ENCODE peak calls at places on chromosome 16, in four cellular contexts. One of them, this sample, is unnamed.

GRCh38 chr16:75570351-75571104 is 4.3 kb downstream of the GABARAPL2 start:
- DNase-seq in mesendoderm: no peak
- DNase-seq in IMR-90: no peak
- DNase-seq in H1: no peak
- DNase-seq in this sample: no peak

GRCh38 chr16:89953671-89954406 is 5.3 kb downstream of the DEF8 start:
- DNase-seq in mesendoderm: no peak
- DNase-seq in IMR-90: no peak
- DNase-seq in H1: no peak
- DNase-seq in this sample: no peak

GRCh38 chr16:83633285-83633684 is 174.5 kb upstream of the HSBP1 start:
- DNase-seq in mesendoderm: no peak
- DNase-seq in IMR-90: no peak
- DNase-seq in H1: no peak
- DNase-seq in this sample: no peak

GRCh38 chr16:15457958-15458357 is 23.6 kb downstream of the BMERB1 start:
- DNase-seq in mesendoderm: no peak
- DNase-seq in IMR-90: no peak
- DNase-seq in H1: no peak
- DNase-seq in this sample: no peak

GRCh38 chr16:70738083-70738977 is 52.5 kb upstream of the MTSS2 start:
- DNase-seq in mesendoderm: peak; percentile 80
- DNase-seq in IMR-90: peak; percentile 93
- DNase-seq in H1: peak; percentile 44
- DNase-seq in this sample: peak; percentile 76

GRCh38 chr16:77191259-77191969 is 424 bp downstream of the MON1B start:
- DNase-seq in mesendoderm: no peak
- DNase-seq in IMR-90: no peak
- DNase-seq in H1: no peak
- DNase-seq in this sample: no peak

GRCh38 chr16:2964416-2965223 is 545 bp downstream of the KREMEN2 start:
- DNase-seq in mesendoderm: peak; percentile 96
- DNase-seq in IMR-90: no peak
- DNase-seq in H1: no peak
- DNase-seq in this sample: peak; percentile 98

GRCh38 chr16:63312343-63312742 is 1276.1 kb upstream of the CDH8 start:
- DNase-seq in mesendoderm: no peak
- DNase-seq in IMR-90: no peak
- DNase-seq in H1: no peak
- DNase-seq in this sample: no peak

GRCh38 chr16:87708181-87708580 is 57.6 kb downstream of the KLHDC4 start:
- DNase-seq in mesendoderm: no peak
- DNase-seq in IMR-90: no peak
- DNase-seq in H1: no peak
- DNase-seq in this sample: no peak

GRCh38 chr16:48157302-48157701 is 1.5 kb upstream of the ABCC12 start:
- DNase-seq in mesendoderm: no peak
- DNase-seq in IMR-90: no peak
- DNase-seq in H1: no peak
- DNase-seq in this sample: no peak

GRCh38 chr16:50208460-50208931 is 55.4 kb downstream of the TENT4B start:
- DNase-seq in mesendoderm: no peak
- DNase-seq in IMR-90: peak; percentile 73
- DNase-seq in H1: no peak
- DNase-seq in this sample: no peak

GRCh38 chr16:82034981-82035612 is at the start of gene HSD17B2:
- DNase-seq in mesendoderm: no peak
- DNase-seq in IMR-90: peak; percentile 7
- DNase-seq in H1: no peak
- DNase-seq in this sample: no peak

GRCh38 chr16:88298166-88298881 is 84.4 kb upstream of the ZNF469 start:
- DNase-seq in mesendoderm: no peak
- DNase-seq in IMR-90: peak; percentile 60
- DNase-seq in H1: no peak
- DNase-seq in this sample: no peak

GRCh38 chr16:22627043-22627442 is 116.4 kb downstream of the NPIPB5 start:
- DNase-seq in mesendoderm: no peak
- DNase-seq in IMR-90: no peak
- DNase-seq in H1: no peak
- DNase-seq in this sample: no peak

GRCh38 chr16:85928411-85928820 is 29.5 kb downstream of the IRF8 start:
- DNase-seq in mesendoderm: no peak
- DNase-seq in IMR-90: peak; percentile 10
- DNase-seq in H1: no peak
- DNase-seq in this sample: no peak

GRCh38 chr16:76461836-76462235 is 184.6 kb downstream of the CNTNAP4 start:
- DNase-seq in mesendoderm: no peak
- DNase-seq in IMR-90: no peak
- DNase-seq in H1: no peak
- DNase-seq in this sample: no peak

GRCh38 chr16:23941963-23942564 is 106.3 kb downstream of the PRKCB start:
- DNase-seq in mesendoderm: no peak
- DNase-seq in IMR-90: no peak
- DNase-seq in H1: no peak
- DNase-seq in this sample: no peak

GRCh38 chr16:83513006-83513755 is 294.6 kb upstream of the HSBP1 start:
- DNase-seq in mesendoderm: no peak
- DNase-seq in IMR-90: peak; percentile 89
- DNase-seq in H1: no peak
- DNase-seq in this sample: no peak

GRCh38 chr16:10080031-10080772 is 102.0 kb downstream of the GRIN2A start:
- DNase-seq in mesendoderm: peak; percentile 81
- DNase-seq in IMR-90: no peak
- DNase-seq in H1: no peak
- DNase-seq in this sample: no peak

GRCh38 chr16:79801550-79802090 is 201.1 kb upstream of the MAF start:
- DNase-seq in mesendoderm: no peak
- DNase-seq in IMR-90: no peak
- DNase-seq in H1: no peak
- DNase-seq in this sample: no peak

GRCh38 chr16:69892378-69892777 is 58.8 kb upstream of the CLEC18A start:
- DNase-seq in mesendoderm: no peak
- DNase-seq in IMR-90: no peak
- DNase-seq in H1: no peak
- DNase-seq in this sample: no peak

GRCh38 chr16:6132121-6132520 is 1034.5 kb upstream of the EEF2KMT start:
- DNase-seq in mesendoderm: peak; percentile 39
- DNase-seq in IMR-90: no peak
- DNase-seq in H1: no peak
- DNase-seq in this sample: no peak

GRCh38 chr16:12659871-12660270 is 143.8 kb downstream of the CPPED1 start:
- DNase-seq in mesendoderm: peak; percentile 63
- DNase-seq in IMR-90: no peak
- DNase-seq in H1: no peak
- DNase-seq in this sample: no peak

GRCh38 chr16:17160285-17160854 is 310.4 kb downstream of the XYLT1 start:
- DNase-seq in mesendoderm: peak; percentile 56
- DNase-seq in IMR-90: peak; percentile 45
- DNase-seq in H1: no peak
- DNase-seq in this sample: no peak

GRCh38 chr16:59368586-59368985 is 634.5 kb upstream of the GOT2 start:
- DNase-seq in mesendoderm: no peak
- DNase-seq in IMR-90: no peak
- DNase-seq in H1: no peak
- DNase-seq in this sample: no peak

GRCh38 chr16:89256651-89257254 is 39.2 kb downstream of the ZNF778 start:
- DNase-seq in mesendoderm: peak; percentile 63
- DNase-seq in IMR-90: peak; percentile 63
- DNase-seq in H1: no peak
- DNase-seq in this sample: peak; percentile 76

GRCh38 chr16:83615553-83615952 is 192.2 kb upstream of the HSBP1 start:
- DNase-seq in mesendoderm: no peak
- DNase-seq in IMR-90: peak; percentile 48
- DNase-seq in H1: no peak
- DNase-seq in this sample: no peak

GRCh38 chr16:17828012-17828411 is 357.3 kb upstream of the XYLT1 start:
- DNase-seq in mesendoderm: no peak
- DNase-seq in IMR-90: peak; percentile 90
- DNase-seq in H1: no peak
- DNase-seq in this sample: no peak

GRCh38 chr16:35868630-35869029 is 2409.2 kb downstream of the TP53TG3F start:
- DNase-seq in mesendoderm: no peak
- DNase-seq in IMR-90: no peak
- DNase-seq in H1: no peak
- DNase-seq in this sample: no peak

GRCh38 chr16:81831722-81832126 is 52.6 kb downstream of the PLCG2 start:
- DNase-seq in mesendoderm: peak; percentile 43
- DNase-seq in IMR-90: no peak
- DNase-seq in H1: no peak
- DNase-seq in this sample: peak; percentile 51

GRCh38 chr16:11586375-11586855 is 304 bp downstream of the LITAF start:
- DNase-seq in mesendoderm: no peak
- DNase-seq in IMR-90: no peak
- DNase-seq in H1: no peak
- DNase-seq in this sample: no peak

GRCh38 chr16:27977966-27978365 is 85.5 kb downstream of the GSG1L start:
- DNase-seq in mesendoderm: no peak
- DNase-seq in IMR-90: peak; percentile 40
- DNase-seq in H1: no peak
- DNase-seq in this sample: no peak
- H3K56ac ChIP-seq in mesendoderm: no peak overlapping the region
- H3K56ac ChIP-seq in IMR-90: no peak overlapping the region
- H3K56ac ChIP-seq in H1: no peak overlapping the region
- H3K56ac ChIP-seq in this sample: no peak overlapping the region

GRCh38 chr16:1706386-1707192 is 594 bp downstream of the MAPK8IP3 start:
- DNase-seq in mesendoderm: peak; percentile 27
- DNase-seq in IMR-90: peak; percentile 36
- DNase-seq in H1: no peak
- DNase-seq in this sample: no peak
- H3K56ac ChIP-seq in mesendoderm: peak overlapping the region; percentile 100
- H3K56ac ChIP-seq in IMR-90: peak overlapping the region; percentile 57
- H3K56ac ChIP-seq in H1: peak overlapping the region; percentile 70
- H3K56ac ChIP-seq in this sample: no peak overlapping the region

GRCh38 chr16:73142995-73143394 is 95.1 kb upstream of the ZFHX3 start:
- DNase-seq in mesendoderm: no peak
- DNase-seq in IMR-90: no peak
- DNase-seq in H1: no peak
- DNase-seq in this sample: no peak
- H3K56ac ChIP-seq in mesendoderm: no peak overlapping the region
- H3K56ac ChIP-seq in IMR-90: no peak overlapping the region
- H3K56ac ChIP-seq in H1: no peak overlapping the region
- H3K56ac ChIP-seq in this sample: no peak overlapping the region

GRCh38 chr16:65700599-65700998 is 578.7 kb upstream of the CDH11 start:
- DNase-seq in mesendoderm: peak; percentile 53
- DNase-seq in IMR-90: no peak
- DNase-seq in H1: no peak
- DNase-seq in this sample: no peak

GRCh38 chr16:65697516-65697915 is 575.7 kb upstream of the CDH11 start:
- DNase-seq in mesendoderm: no peak
- DNase-seq in IMR-90: no peak
- DNase-seq in H1: no peak
- DNase-seq in this sample: no peak

GRCh38 chr16:65704866-65705265 is 583.0 kb upstream of the CDH11 start:
- DNase-seq in mesendoderm: peak; percentile 27
- DNase-seq in IMR-90: no peak
- DNase-seq in H1: no peak
- DNase-seq in this sample: no peak

GRCh38 chr16:65698943-65699342 is 577.1 kb upstream of the CDH11 start:
- DNase-seq in mesendoderm: peak; percentile 8
- DNase-seq in IMR-90: no peak
- DNase-seq in H1: no peak
- DNase-seq in this sample: no peak

DNA sequence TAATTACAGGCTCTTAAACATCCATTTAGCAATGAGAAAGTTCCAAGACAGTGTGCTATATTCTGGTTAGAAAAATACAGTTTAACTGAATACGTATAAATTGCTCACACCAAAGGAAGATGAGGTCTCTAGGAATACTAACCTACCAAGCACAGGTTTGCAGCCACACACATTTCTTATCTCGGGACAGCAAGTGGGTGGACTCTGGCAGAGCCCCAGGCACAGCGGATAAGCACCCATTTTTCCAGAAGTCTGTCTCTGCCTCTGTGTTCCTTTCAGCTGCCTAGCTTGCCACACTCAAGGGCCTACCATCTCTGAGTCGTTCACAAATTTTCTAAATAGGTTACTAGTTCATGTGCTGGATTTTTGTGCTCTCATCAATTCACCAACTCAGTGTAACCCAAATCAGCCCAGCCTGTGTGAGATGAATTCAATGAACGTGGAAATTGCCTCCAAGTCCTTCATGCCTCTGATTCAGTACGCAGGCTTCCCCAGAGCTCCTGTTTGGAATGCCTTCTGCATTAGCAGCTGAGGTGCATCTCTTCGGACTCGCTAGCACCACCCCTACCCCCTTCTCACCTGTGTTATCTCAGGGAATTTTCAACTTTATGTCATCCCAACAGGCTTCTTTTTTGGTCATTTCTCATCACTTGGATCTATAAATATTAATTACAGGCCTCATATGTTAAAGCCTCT is 581.0 kb upstream of the CDH11 start:
- DNase-seq in mesendoderm: peak; percentile 32
- DNase-seq in IMR-90: no peak
- DNase-seq in H1: no peak
- DNase-seq in this sample: no peak
- H3K56ac ChIP-seq in mesendoderm: no peak overlapping the region
- H3K56ac ChIP-seq in IMR-90: no peak overlapping the region
- H3K56ac ChIP-seq in H1: no peak overlapping the region
- H3K56ac ChIP-seq in this sample: no peak overlapping the region

DNA sequence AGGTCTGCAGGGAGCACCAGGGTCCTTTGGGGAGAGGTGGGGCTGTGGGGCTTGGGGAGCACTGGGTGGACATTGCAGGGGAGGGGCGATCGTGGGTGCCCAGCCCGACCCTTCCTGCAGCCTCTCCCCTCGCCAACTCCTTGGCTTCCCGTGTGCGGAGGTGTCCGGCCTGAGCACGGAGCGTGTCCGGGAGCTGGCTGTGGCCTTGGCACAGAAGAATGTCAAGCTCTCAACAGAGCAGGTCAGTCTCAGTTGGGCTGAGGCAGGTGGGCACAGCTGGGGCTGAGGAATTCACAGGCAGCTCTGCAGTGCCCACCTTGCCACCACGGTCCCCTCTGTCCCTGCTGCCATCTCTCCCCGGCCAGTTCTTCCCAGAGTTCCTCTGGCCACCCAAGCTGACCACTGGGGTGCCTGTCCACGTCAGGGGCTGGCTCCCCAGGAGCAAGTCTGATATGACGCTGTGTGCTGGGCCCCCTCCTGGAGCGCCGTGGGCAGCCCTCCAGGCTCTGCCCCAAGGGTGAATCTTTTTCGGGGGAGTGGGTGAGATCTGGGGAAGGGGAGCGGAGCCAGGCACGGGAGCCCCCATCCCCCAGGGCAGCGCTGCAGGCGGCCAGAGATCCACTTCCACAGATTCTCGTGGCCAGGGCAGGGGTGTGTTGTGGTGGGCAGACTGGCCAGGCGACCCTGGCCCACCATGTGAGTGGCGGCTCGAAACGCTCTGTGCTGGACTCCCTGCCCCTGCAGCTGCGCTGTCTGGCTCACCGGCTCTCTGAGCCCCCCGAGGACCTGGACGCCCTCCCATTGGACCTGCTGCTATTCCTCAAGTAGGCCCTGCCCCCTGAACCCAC is 3.6 kb downstream of the MSLN start:
- DNase-seq in mesendoderm: no peak
- DNase-seq in IMR-90: no peak
- DNase-seq in H1: no peak
- DNase-seq in this sample: no peak
- H3K56ac ChIP-seq in mesendoderm: no peak overlapping the region
- H3K56ac ChIP-seq in IMR-90: no peak overlapping the region
- H3K56ac ChIP-seq in H1: no peak overlapping the region
- H3K56ac ChIP-seq in this sample: no peak overlapping the region

This sample was measured in H9.